ENCODE peak calls at places on chromosomes 16 and 17, in ten cellular contexts. Y is PC-3, K is fibroblast of lung, T is tibial nerve, H is IMR-90, L is GM12878, S is heart right ventricle, Z is left ventricle myocardium inferior, X is A549, I is aorta. M is an unnamed sample.

GRCh38 chr16:1812732-1813163 is 13.9 kb downstream of the HAGH start:
- DNase-seq in Y (peak; percentile 70), S (peak; percentile 72), I (no peak), Z (peak; percentile 75), X (peak; percentile 80), H (peak; percentile 85), K (peak; percentile 89), L (no peak), T (no peak), M (peak; percentile 81)

GRCh38 chr17:51948128-51948527 is 210.4 kb downstream of the CA10 start:
- DNase-seq in I (no peak), T (no peak), L (no peak), H (no peak), X (no peak), Y (peak; percentile 63), K (no peak), Z (no peak), S (no peak), M (no peak)

GRCh38 chr17:65208753-65209152 is 71.6 kb downstream of the RGS9 start:
- DNase-seq in S (no peak), L (no peak), X (no peak), I (no peak), Z (no peak), H (no peak), K (no peak), Y (no peak), T (no peak), M (no peak)

GRCh38 chr17:77738666-77739531 is 219.6 kb upstream of the TNRC6C start:
- DNase-seq in L (no peak), Z (peak; percentile 64), X (no peak), I (no peak), T (peak; percentile 52), K (no peak), H (no peak), S (peak; percentile 43), Y (no peak), M (no peak)

GRCh38 chr16:15523092-15523541 is 88.7 kb downstream of the BMERB1 start:
- DNase-seq in K (no peak), X (peak; percentile 71), H (no peak), Z (peak; percentile 19), Y (no peak), T (peak; percentile 19), I (no peak), S (peak; percentile 21), L (no peak), M (peak; percentile 73)

GRCh38 chr17:42010898-42011516 is 6.2 kb downstream of the DNAJC7 start:
- DNase-seq in L (no peak), X (peak; percentile 62), T (no peak), Y (peak; percentile 23), Z (no peak), H (peak; percentile 22), S (no peak), K (peak; percentile 34), I (no peak), M (no peak)

GRCh38 chr16:69796285-69797118 is 34.4 kb downstream of the WWP2 start:
- DNase-seq in H (peak; percentile 77), I (no peak), K (peak; percentile 84), S (no peak), L (no peak), Y (peak; percentile 67), X (peak; percentile 80), Z (no peak), T (peak; percentile 46), M (peak; percentile 65)

GRCh38 chr17:81428121-81428515 is 32.9 kb downstream of the BAHCC1 start:
- DNase-seq in L (no peak), Y (peak; percentile 12), X (no peak), T (no peak), K (no peak), S (no peak), I (no peak), H (no peak), Z (no peak), M (no peak)

GRCh38 chr17:17420561-17421269 is 56.1 kb upstream of the MED9 start:
- DNase-seq in Z (peak; percentile 85), L (no peak), X (no peak), K (peak; percentile 63), I (peak; percentile 86), T (peak; percentile 93), S (peak; percentile 85), H (peak; percentile 54), Y (no peak), M (no peak)

GRCh38 chr17:16349461-16349860 is 3.8 kb downstream of the CENPV start:
- DNase-seq in I (no peak), T (no peak), Z (no peak), K (no peak), Y (no peak), X (no peak), H (no peak), S (no peak), L (no peak), M (no peak)

GRCh38 chr17:62708587-62708986 is 81.1 kb downstream of the MRC2 start:
- DNase-seq in K (peak; percentile 38), T (no peak), Z (no peak), X (peak; percentile 58), Y (no peak), I (no peak), H (no peak), S (no peak), L (no peak), M (peak; percentile 2)

GRCh38 chr17:2222301-2222700 is 81.3 kb downstream of the SMG6 start:
- DNase-seq in Z (no peak), H (no peak), T (no peak), K (no peak), I (no peak), X (no peak), S (no peak), Y (no peak), L (no peak), M (no peak)

GRCh38 chr17:41308251-41308917 is 725 bp downstream of the KRTAP16-1 start:
- DNase-seq in I (peak; percentile 70), K (no peak), X (no peak), S (peak; percentile 70), L (peak; percentile 40), Y (no peak), Z (peak; percentile 58), H (no peak), T (no peak), M (peak; percentile 89)

GRCh38 chr17:83194761-83195329 is 115.4 kb downstream of the METRNL start:
- DNase-seq in K (no peak), Z (no peak), X (no peak), L (no peak), I (peak; percentile 84), S (peak; percentile 18), T (peak; percentile 29), H (no peak), Y (no peak), M (peak; percentile 11)

GRCh38 chr17:83195330-83196087 is 116.1 kb downstream of the METRNL start:
- DNase-seq in K (peak; percentile 55), T (peak; percentile 41), H (no peak), S (peak; percentile 65), X (no peak), I (peak; percentile 93), Y (no peak), Z (peak; percentile 60), L (no peak), M (peak; percentile 10)

GRCh38 chr17:83196973-83197880 is 117.8 kb downstream of the METRNL start:
- DNase-seq in X (no peak), K (no peak), I (peak; percentile 75), S (no peak), Y (no peak), H (no peak), Z (peak; percentile 11), T (peak; percentile 21), L (no peak), M (peak; percentile 6)

GRCh38 chr17:83194189-83194565 is 114.8 kb downstream of the METRNL start:
- DNase-seq in Z (no peak), X (no peak), S (no peak), H (no peak), L (no peak), T (peak; percentile 7), I (peak; percentile 76), K (no peak), Y (no peak), M (peak; percentile 30)

DNA sequence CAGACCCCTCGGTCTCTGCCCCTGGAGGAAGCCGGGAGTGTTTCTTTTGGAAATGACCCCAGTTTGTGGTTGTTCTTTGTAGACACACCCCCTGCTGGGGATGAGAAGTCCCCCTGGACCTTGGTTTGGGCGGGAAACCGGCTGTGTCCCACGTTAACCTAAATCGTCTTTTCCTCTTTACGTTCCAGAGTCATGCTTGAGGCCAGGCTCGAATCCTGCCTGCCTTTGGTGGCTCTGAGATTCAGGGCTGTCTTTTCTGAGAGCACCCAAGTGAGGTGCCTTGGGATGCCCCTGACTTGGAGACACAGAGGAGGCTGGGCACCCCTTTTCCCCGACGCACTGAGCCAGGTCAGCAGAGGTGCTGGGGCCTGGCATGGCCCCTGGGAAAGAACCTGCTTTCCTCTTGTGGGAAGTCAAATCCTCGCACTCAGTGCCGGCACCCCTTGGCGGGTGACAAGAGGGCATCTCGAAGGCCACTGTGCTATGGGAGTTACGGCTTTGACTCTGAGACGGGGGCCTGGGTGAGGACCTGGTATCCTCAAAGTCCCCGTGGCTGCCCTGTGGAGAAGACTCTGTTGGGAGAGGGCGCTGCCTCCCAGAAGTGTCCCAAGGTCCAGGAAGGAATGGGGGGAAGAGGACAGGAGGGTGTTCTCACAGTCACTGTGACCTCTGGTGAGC is 116.8 kb downstream of the METRNL start:
- DNase-seq in H (peak; percentile 30), L (no peak), Y (no peak), Z (peak; percentile 17), K (peak; percentile 67), X (no peak), I (peak; percentile 75), T (peak; percentile 74), S (no peak), M (peak; percentile 42)
- H3K9me3 ChIP-seq in H (no peaks in the 10 kb centered on the region), L (no peaks in the 10 kb centered on the region), Y (no peaks in the 10 kb centered on the region), Z (no peaks in the 10 kb centered on the region), K (no peaks in the 10 kb centered on the region), X (no peaks in the 10 kb centered on the region), I (no peaks in the 10 kb centered on the region), T (no peaks in the 10 kb centered on the region), S (no peaks in the 10 kb centered on the region), M (no peaks in the 10 kb centered on the region)

DNA sequence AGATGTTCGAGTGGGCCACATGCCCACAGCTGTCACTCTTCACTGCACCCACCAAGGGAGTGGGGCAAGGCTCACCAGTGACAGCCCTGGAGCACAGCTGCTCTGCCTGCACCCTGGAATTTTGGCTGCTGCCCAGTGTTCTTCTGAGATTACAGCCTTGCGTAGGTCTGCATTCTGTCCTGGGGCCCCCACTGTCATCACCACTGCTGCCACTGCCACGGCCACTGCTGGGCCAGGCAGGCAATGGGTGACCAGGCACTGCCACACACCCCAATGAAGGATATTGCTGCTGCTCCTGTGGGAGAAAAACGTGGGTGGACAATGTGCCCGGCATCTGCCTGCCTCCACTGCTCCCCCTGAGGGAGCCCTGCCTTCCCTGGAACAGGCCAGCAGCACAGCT is 1717.0 kb downstream of the TP53TG3F start:
- DNase-seq in S (peak; percentile 45), Z (peak; percentile 51), T (no peak), I (peak; percentile 42), X (no peak), K (no peak), H (no peak), L (no peak), Y (no peak), M (peak; percentile 22)
- H3K9me3 ChIP-seq in S (no peaks in the 10 kb centered on the region), Z (no peaks in the 10 kb centered on the region), T (peaks cover 14% of the 10 kb centered on the region), I (no peaks in the 10 kb centered on the region), X (no peaks in the 10 kb centered on the region), K (no peaks in the 10 kb centered on the region), H (peaks cover 26% of the 10 kb centered on the region), L (no peaks in the 10 kb centered on the region), Y (no peaks in the 10 kb centered on the region), M (peaks cover 8% of the 10 kb centered on the region)

GRCh38 chr17:22435231-22435974 is 743.1 kb downstream of the KCNJ18 start:
- DNase-seq in Z (no peak), X (no peak), I (no peak), S (no peak), Y (no peak), T (no peak), L (no peak), H (no peak), K (no peak), M (no peak)
- H3K9me3 ChIP-seq in Z (peaks cover 14% of the 10 kb centered on the region), X (no peaks in the 10 kb centered on the region), I (no peaks in the 10 kb centered on the region), S (peaks cover 12% of the 10 kb centered on the region), Y (peaks cover under 1% of the 10 kb centered on the region), T (peaks cover 14% of the 10 kb centered on the region), L (no peaks in the 10 kb centered on the region), H (peaks cover 8% of the 10 kb centered on the region), K (no peaks in the 10 kb centered on the region), M (no peaks in the 10 kb centered on the region)

GRCh38 chr17:21677126-21677910 is 15.0 kb upstream of the KCNJ18 start:
- DNase-seq in K (no peak), L (no peak), X (no peak), S (no peak), H (no peak), Y (no peak), Z (no peak), I (peak; percentile 67), T (no peak), M (no peak)
- H3K9me3 ChIP-seq in K (no peaks in the 10 kb centered on the region), L (no peaks in the 10 kb centered on the region), X (no peaks in the 10 kb centered on the region), S (no peaks in the 10 kb centered on the region), H (peaks cover 57% of the 10 kb centered on the region), Y (peaks cover 4% of the 10 kb centered on the region), Z (no peaks in the 10 kb centered on the region), I (peaks cover 1% of the 10 kb centered on the region), T (peaks cover 10% of the 10 kb centered on the region), M (no peaks in the 10 kb centered on the region)

M was measured in Peyer's patch.